ENCODE peak calls at places on chromosome 14, in seven cellular contexts. G is GM12878, S is prostate gland, J is breast epithelium, E is HepG2, Y is H1, R is stomach. O is an unnamed sample.

GRCh38 chr14:103880334-103880985 is 33.1 kb upstream of the PPP1R13B start:
- DNase-seq in G (no peak), S (peak; percentile 70), J (peak; percentile 85), E (no peak), Y (no peak), R (peak; percentile 91), O (no peak)

GRCh38 chr14:104048758-104049496 is 36.6 kb upstream of the ASPG start:
- DNase-seq in G (no peak), S (no peak), J (no peak), E (no peak), Y (no peak), R (no peak), O (no peak)

GRCh38 chr14:104240426-104241157 is 102.2 kb downstream of the KIF26A start:
- DNase-seq in G (no peak), S (no peak), J (no peak), E (no peak), Y (no peak), R (peak; percentile 21), O (no peak)

GRCh38 chr14:51512321-51512720 is 139.4 kb upstream of the FRMD6 start:
- DNase-seq in G (no peak), S (no peak), J (no peak), E (no peak), Y (no peak), R (no peak), O (no peak)

GRCh38 chr14:44180975-44181374 is 326.1 kb downstream of the FSCB start:
- DNase-seq in G (no peak), S (no peak), J (no peak), E (no peak), Y (no peak), R (no peak), O (no peak)

GRCh38 chr14:83707056-83707455 is 1822.9 kb upstream of the FLRT2 start:
- DNase-seq in G (no peak), S (no peak), J (no peak), E (no peak), Y (no peak), R (no peak), O (no peak)

GRCh38 chr14:31057035-31057434 is 30.9 kb upstream of the STRN3 start:
- DNase-seq in G (no peak), S (no peak), J (no peak), E (no peak), Y (no peak), R (no peak), O (no peak)

GRCh38 chr14:23612354-23612732 is 23.8 kb upstream of the DHRS2 start:
- DNase-seq in G (no peak), S (no peak), J (no peak), E (no peak), Y (no peak), R (no peak), O (no peak)

GRCh38 chr14:95935228-95935822 is 58.7 kb downstream of the TUNAR start:
- DNase-seq in G (no peak), S (no peak), J (no peak), E (peak; percentile 6), Y (no peak), R (no peak), O (no peak)

GRCh38 chr14:43258396-43258795 is 1248.7 kb downstream of the FSCB start:
- DNase-seq in G (no peak), S (no peak), J (no peak), E (no peak), Y (no peak), R (no peak), O (no peak)

GRCh38 chr14:71751264-71751663 is 181.0 kb upstream of the RGS6 start:
- DNase-seq in G (no peak), S (no peak), J (no peak), E (no peak), Y (no peak), R (no peak), O (no peak)

GRCh38 chr14:65502676-65503124 is 90.2 kb downstream of the FUT8 start:
- DNase-seq in G (peak; percentile 62), S (no peak), J (no peak), E (no peak), Y (no peak), R (no peak), O (no peak)

GRCh38 chr14:83140756-83141155 is 1607.1 kb upstream of the SEL1L start:
- DNase-seq in G (no peak), S (no peak), J (no peak), E (no peak), Y (no peak), R (no peak), O (no peak)

GRCh38 chr14:103630364-103631108 is 1.5 kb downstream of the KLC1 start:
- DNase-seq in G (no peak), S (no peak), J (no peak), E (no peak), Y (no peak), R (no peak), O (no peak)

GRCh38 chr14:74569826-74570591 is 42.0 kb downstream of the LTBP2 start:
- DNase-seq in G (no peak), S (peak; percentile 84), J (peak; percentile 56), E (peak; percentile 12), Y (no peak), R (no peak), O (no peak)
- TF ChIP-seq POLR2AphosphoS5 in G (no peak), S (peak; percentile 57), J (no peak), E (no peak), Y (no peak), R (no peak), O (no peak)

DNA sequence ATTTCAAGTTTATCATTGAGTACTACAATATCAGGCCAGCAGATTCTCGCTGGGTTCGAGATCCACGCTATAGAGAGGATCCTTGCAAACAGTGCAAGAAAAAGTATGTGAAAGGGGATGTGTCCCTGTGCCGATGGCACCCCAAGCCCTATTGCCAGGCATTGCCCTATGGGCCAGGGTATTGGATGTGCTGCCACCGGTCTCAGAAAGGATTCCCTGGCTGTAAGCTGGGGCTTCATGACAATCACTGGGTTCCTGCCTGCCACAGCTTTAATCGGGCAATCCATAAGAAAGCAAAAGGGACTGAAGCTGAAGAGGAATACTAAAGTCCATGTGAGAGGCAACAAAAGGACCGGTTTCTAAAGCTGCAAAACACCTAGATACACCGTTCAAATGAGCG is 59.4 kb downstream of the ATG14 start:
- DNase-seq in G (no peak), S (no peak), J (no peak), E (no peak), Y (no peak), R (no peak), O (no peak)
- TF ChIP-seq POLR2A in G (no peak), S (no peak), J (no peak), E (no peak), Y (no peak), R (no peak), O (no peak)

GRCh38 chr14:49893309-49894213 is 679 bp downstream of the ARF6 start:
- DNase-seq in G (no peak), S (peak; percentile 23), J (peak; percentile 49), E (no peak), Y (no peak), R (peak; percentile 67), O (peak; percentile 55)
- TF ChIP-seq POLR2AphosphoS5 in G (peak; percentile 31), S (no peak), J (no peak), E (no peak), Y (no peak), R (no peak), O (no peak)

GRCh38 chr14:101707285-101707842 is 54.1 kb upstream of the PPP2R5C start:
- DNase-seq in G (peak; percentile 53), S (peak; percentile 62), J (peak; percentile 40), E (peak; percentile 81), Y (no peak), R (no peak), O (no peak)

GRCh38 chr14:101704140-101704539 is 57.4 kb upstream of the PPP2R5C start:
- DNase-seq in G (no peak), S (no peak), J (no peak), E (no peak), Y (no peak), R (no peak), O (no peak)

GRCh38 chr14:101706509-101707284 is 54.8 kb upstream of the PPP2R5C start:
- DNase-seq in G (no peak), S (no peak), J (no peak), E (no peak), Y (no peak), R (no peak), O (no peak)

GRCh38 chr14:101707863-101708620 is 53.5 kb upstream of the PPP2R5C start:
- DNase-seq in G (no peak), S (no peak), J (peak; percentile 17), E (no peak), Y (no peak), R (no peak), O (no peak)

GRCh38 chr14:101705733-101706508 is 55.6 kb upstream of the PPP2R5C start:
- DNase-seq in G (no peak), S (no peak), J (peak; percentile 12), E (no peak), Y (no peak), R (peak; percentile 57), O (no peak)
- TF ChIP-seq POLR2A in G (peak; percentile 47), S (no peak), J (no peak), E (no peak), Y (no peak), R (no peak), O (no peak)

DNA sequence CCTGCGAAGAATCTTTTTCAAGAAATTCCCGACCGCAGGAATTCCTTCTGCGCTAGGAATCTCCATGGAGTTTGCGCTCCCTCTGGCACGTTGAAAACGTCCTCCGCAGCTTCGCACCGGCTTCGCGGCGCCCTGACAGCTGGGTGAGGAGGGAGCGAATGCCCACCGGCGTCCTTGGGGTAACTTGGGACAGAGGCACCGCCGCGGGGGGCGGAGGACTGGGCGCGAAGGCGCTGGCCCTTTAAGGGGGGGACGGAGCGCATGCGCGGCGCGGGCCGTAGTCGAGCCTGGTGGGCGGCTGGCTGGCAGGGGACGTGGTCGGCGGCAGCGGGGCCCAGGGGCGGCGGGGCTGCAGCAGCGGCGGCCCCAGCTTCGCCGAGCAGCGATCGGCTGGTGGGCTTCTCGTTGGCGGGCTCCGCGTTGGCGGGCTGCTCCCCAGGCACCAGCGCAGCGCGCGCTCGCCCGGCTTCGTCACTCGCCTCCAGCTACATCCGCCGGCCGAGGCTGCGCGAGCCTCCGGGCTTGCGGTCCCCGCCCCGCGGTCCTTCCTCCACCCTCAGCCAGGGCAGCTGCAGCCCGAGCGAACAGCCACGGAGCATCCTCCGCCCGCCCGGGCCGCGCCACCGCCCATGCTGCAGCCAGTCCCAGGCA is at the start of gene VASH1:
- DNase-seq in G (no peak), S (peak; percentile 10), J (peak; percentile 17), E (no peak), Y (no peak), R (peak; percentile 58), O (peak; percentile 91)
- TF ChIP-seq POLR2AphosphoS5 in G (no peak), S (no peak), J (no peak), E (no peak), Y (no peak), R (no peak), O (no peak)

DNA sequence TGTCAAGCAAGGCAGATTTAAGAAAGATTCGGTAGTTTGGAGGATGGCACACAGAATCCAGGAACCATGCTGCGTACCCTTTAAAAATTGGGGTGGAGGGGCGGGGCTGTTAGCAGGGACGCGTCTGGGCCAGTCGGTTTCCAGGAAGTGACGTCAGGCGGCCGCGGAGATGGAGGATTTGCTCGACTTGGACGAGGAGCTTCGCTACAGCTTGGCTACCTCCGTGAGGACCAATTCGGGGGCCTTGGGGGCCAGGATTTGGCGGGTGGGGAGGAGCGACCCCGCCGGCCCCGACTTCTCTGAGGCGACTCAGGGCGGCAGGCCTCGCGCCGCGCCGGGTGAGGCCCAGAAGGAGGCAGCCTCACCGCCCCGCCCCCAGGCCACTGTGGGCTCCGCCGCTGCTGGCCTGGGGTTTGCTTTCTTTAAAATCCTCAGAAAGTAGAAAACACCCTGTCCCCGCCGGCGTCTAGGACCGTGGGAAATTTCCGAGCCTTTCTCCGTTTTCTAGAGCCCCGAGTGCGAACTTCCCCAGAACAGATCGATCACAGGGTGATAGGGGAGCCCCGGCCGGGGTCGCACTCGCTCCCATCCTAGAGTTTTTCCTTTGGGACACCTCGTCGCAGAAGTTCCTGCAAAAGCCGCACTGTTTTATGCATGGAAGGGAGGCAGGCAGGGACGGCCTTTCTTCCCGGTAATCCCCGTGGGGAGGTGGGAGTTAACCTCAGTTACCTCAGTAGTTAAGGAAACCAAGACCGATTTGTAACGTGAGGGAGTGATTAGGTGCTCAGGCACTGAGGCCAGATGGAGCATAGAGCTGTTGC is at the start of gene IFT43:
- DNase-seq in G (no peak), S (peak; percentile 93), J (peak; percentile 86), E (no peak), Y (no peak), R (peak; percentile 94), O (peak; percentile 74)
- TF ChIP-seq POLR2A in G (peak; percentile 50), S (peak; percentile 71), J (no peak), E (no peak), Y (peak; percentile 11), R (no peak), O (no peak)

O was measured in GM12892.